ENCODE peak calls at places on chromosomes 11 and 22, in ten cellular contexts. N is fibroblast of gingiva, D is neuronal stem cell, Q is Daoy, J is KBM-7, R is NCI-H1092, X is AML-193, L is GM03348, H is psoas muscle, M is OCI-LY7. I is an unnamed sample.

GRCh38 chr22:29154364-29155048 is 51.2 kb upstream of the EMID1 start:
- DNase-seq in M (peak), D (peak), L (peak), Q (peak), R (peak), N (peak), H (peak), J (peak), X (peak), I (peak)

GRCh38 chr22:32991353-32992115 is 66.6 kb downstream of the SYN3 start:
- DNase-seq in X (no peak), Q (peak), R (no peak), M (no peak), D (no peak), N (no peak), L (peak), J (no peak), H (peak), I (no peak)

GRCh38 chr11:18397921-18398320 is 3.6 kb downstream of the LDHA start:
- DNase-seq in N (no peak), R (no peak), J (no peak), H (no peak), Q (no peak), X (no peak), L (no peak), D (no peak), M (no peak), I (no peak)

GRCh38 chr11:43825217-43825816 is 55.3 kb upstream of the ALKBH3 start:
- DNase-seq in N (peak), L (peak), H (no peak), M (peak), J (peak), X (peak), R (no peak), D (no peak), Q (peak), I (peak)

GRCh38 chr11:116415095-116415494 is 357.7 kb downstream of the BUD13 start:
- DNase-seq in M (no peak), L (no peak), R (no peak), J (no peak), X (no peak), H (no peak), N (no peak), Q (peak), D (no peak), I (no peak)

GRCh38 chr22:44085743-44086741 is 61.9 kb downstream of the PARVB start:
- DNase-seq in X (peak), Q (peak), H (peak), M (peak), N (peak), J (peak), L (peak), R (no peak), D (no peak), I (peak)

GRCh38 chr11:116507849-116508695 is 264.7 kb downstream of the BUD13 start:
- DNase-seq in M (no peak), Q (no peak), J (no peak), R (no peak), X (no peak), L (no peak), N (no peak), D (no peak), H (no peak), I (no peak)

GRCh38 chr22:42367980-42368378 is 64.2 kb downstream of the NFAM1 start:
- DNase-seq in X (no peak), M (no peak), N (no peak), D (no peak), H (no peak), R (no peak), J (no peak), L (no peak), Q (no peak), I (no peak)

GRCh38 chr22:49627217-49628181 is 200.2 kb downstream of the BRD1 start:
- DNase-seq in J (no peak), N (no peak), R (no peak), H (peak), M (no peak), X (no peak), L (no peak), D (peak), Q (peak), I (no peak)

GRCh38 chr11:2460540-2461252 is 15.9 kb downstream of the KCNQ1 start:
- DNase-seq in D (no peak), Q (no peak), X (no peak), J (no peak), R (no peak), N (no peak), H (no peak), L (no peak), M (no peak), I (no peak)

GRCh38 chr11:58152776-58153175 is 27.4 kb upstream of the OR9I1 start:
- DNase-seq in H (no peak), X (no peak), J (no peak), M (no peak), R (no peak), L (no peak), D (no peak), N (no peak), Q (no peak), I (no peak)

GRCh38 chr22:21829523-21829922 is 37.9 kb downstream of the MAPK1 start:
- DNase-seq in X (no peak), R (no peak), M (no peak), N (no peak), J (no peak), Q (no peak), H (no peak), D (no peak), L (no peak), I (no peak)

GRCh38 chr22:22894740-22895731 is 7.4 kb downstream of the IGLL5 start:
- DNase-seq in X (no peak), Q (no peak), J (no peak), R (no peak), N (no peak), L (no peak), D (no peak), M (peak), H (peak), I (no peak)

GRCh38 chr22:42156121-42156520 is 25.5 kb upstream of the CYP2D6 start:
- DNase-seq in M (no peak), X (no peak), Q (no peak), H (no peak), L (no peak), D (no peak), N (no peak), J (no peak), R (no peak), I (no peak)

GRCh38 chr11:313787-314547 is at the start of gene IFITM1:
- DNase-seq in X (peak), R (no peak), M (peak), D (no peak), Q (no peak), L (peak), H (peak), N (peak), J (peak), I (peak)

GRCh38 chr22:16609548-16610261 is 17.1 kb upstream of the CCT8L2 start:
- DNase-seq in H (no peak), R (no peak), M (no peak), X (no peak), L (no peak), J (no peak), Q (no peak), D (no peak), N (no peak), I (peak)

GRCh38 chr22:44682556-44683168 is 19.3 kb upstream of the PRR5 start:
- DNase-seq in X (no peak), H (no peak), R (no peak), Q (no peak), D (no peak), L (no peak), J (no peak), N (no peak), M (no peak), I (no peak)

GRCh38 chr11:26993965-26994446 is at the start of gene FIBIN:
- DNase-seq in X (no peak), J (no peak), Q (peak), N (peak), D (no peak), M (no peak), H (peak), L (peak), R (no peak), I (peak)

GRCh38 chr22:43147821-43148220 is 3.5 kb upstream of the TSPO start:
- DNase-seq in L (no peak), M (peak), J (peak), H (no peak), D (no peak), Q (no peak), X (peak), R (no peak), N (no peak), I (no peak)

GRCh38 chr11:1766719-1767398 is 3.1 kb upstream of the CTSD start:
- DNase-seq in X (no peak), R (no peak), J (no peak), N (no peak), Q (no peak), H (peak), M (no peak), L (no peak), D (no peak), I (no peak)

GRCh38 chr11:86818466-86819282 is 18.3 kb downstream of the PRSS23 start:
- DNase-seq in J (peak), R (peak), N (peak), L (peak), Q (peak), M (peak), D (no peak), H (no peak), X (peak), I (no peak)

GRCh38 chr22:25048659-25049657 is 96.4 kb downstream of the KIAA1671 start:
- DNase-seq in M (peak), D (peak), Q (peak), H (peak), J (peak), L (peak), R (peak), X (peak), N (peak), I (peak)

GRCh38 chr11:119567667-119568582 is 145.0 kb upstream of the THY1 start:
- DNase-seq in H (no peak), J (no peak), N (peak), M (no peak), X (no peak), Q (peak), D (no peak), L (peak), R (peak), I (peak)

GRCh38 chr22:32119568-32120235 is 39.4 kb downstream of the C22orf42 start:
- DNase-seq in D (no peak), R (no peak), H (no peak), L (no peak), M (no peak), J (no peak), Q (no peak), X (no peak), N (no peak), I (no peak)

I was measured in testis.